ENCODE peak calls at places on chromosomes 16 and 17, in seven cellular contexts. Q, O, L, G, E, I and Y are unnamed samples.

GRCh38 chr17:61662771-61663170 is 71.8 kb upstream of the NACA2 start:
- DNase-seq in Q (no peak), O (no peak), L (no peak), G (no peak), E (no peak), I (no peak), Y (no peak)

GRCh38 chr17:19996086-19996485 is 13.1 kb upstream of the SPECC1 start:
- DNase-seq in Q (no peak), O (no peak), L (no peak), G (no peak), E (no peak), I (no peak), Y (no peak)

GRCh38 chr17:9217151-9218067 is 196.1 kb downstream of the NTN1 start:
- DNase-seq in Q (no peak), O (no peak), L (no peak), G (no peak), E (peak), I (no peak), Y (no peak)

GRCh38 chr17:32508926-32509325 is 22.1 kb downstream of the CDK5R1 start:
- DNase-seq in Q (no peak), O (no peak), L (no peak), G (no peak), E (no peak), I (no peak), Y (no peak)

GRCh38 chr17:40315678-40316570 is 6.9 kb downstream of the RARA start:
- DNase-seq in Q (no peak), O (no peak), L (no peak), G (no peak), E (no peak), I (no peak), Y (peak)

GRCh38 chr16:30896203-30896889 is at the start of gene CTF1:
- DNase-seq in Q (peak), O (no peak), L (no peak), G (peak), E (peak), I (no peak), Y (no peak)

GRCh38 chr17:50772251-50772650 is 4.9 kb upstream of the ANKRD40CL start:
- DNase-seq in Q (no peak), O (no peak), L (no peak), G (no peak), E (no peak), I (no peak), Y (no peak)

GRCh38 chr17:63833026-63833740 is 5.7 kb upstream of the FTSJ3 start:
- DNase-seq in Q (no peak), O (no peak), L (no peak), G (no peak), E (no peak), I (no peak), Y (no peak)

GRCh38 chr17:82496529-82497434 is 22.8 kb upstream of the FOXK2 start:
- DNase-seq in Q (peak), O (peak), L (peak), G (peak), E (no peak), I (peak), Y (peak)
- TF ChIP-seq POLR2A in Q (no peak), O (peak), L (peak), G (peak), E (no peak), I (peak), Y (peak)

DNA sequence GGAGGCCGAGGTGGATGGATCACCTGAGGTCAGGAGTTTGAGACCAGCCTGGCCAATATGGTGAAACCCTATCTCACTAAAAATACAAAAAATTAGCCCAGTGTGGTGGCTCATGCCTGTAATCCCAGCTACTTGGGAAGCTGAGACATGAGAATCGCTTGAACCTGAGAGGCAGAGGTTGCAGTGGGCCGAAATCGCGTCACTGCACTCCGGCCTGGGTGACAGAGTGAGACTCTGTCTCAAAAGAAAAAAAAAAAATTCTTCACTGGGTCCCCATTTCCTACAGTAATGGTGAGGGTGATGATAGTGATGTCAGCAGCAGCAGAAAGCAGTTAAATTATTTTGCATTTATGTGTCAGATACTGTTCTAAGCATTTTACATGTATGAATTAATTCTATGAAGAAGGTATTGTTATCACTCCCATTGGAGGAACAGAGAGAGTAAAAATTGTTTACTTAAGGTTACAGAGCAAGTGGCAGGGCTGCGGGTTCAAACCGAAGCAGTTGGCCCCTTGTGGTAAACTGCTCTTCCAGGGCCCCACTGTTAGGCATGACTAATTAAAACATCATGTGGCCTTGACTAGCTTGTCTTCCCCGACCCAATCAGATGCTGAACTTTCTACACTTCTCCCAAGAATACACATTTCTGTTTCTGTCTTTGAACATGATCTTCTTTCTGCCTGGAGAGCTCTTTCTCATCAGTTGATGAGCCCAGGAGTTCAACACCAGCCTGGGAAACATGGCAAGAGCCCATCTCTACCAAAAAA is 45.8 kb downstream of the STAT3 start:
- DNase-seq in Q (no peak), O (no peak), L (no peak), G (no peak), E (no peak), I (no peak), Y (peak)
- TF ChIP-seq MAX in Q (no peak), O (no peak), L (no peak), G (no peak), E (no peak), I (no peak), Y (peak)

GRCh38 chr17:21283482-21284318 is 811 bp upstream of the MAP2K3 start:
- DNase-seq in Q (peak), O (no peak), L (no peak), G (no peak), E (no peak), I (no peak), Y (peak)

GRCh38 chr17:21284319-21285163 is at the start of gene MAP2K3:
- DNase-seq in Q (peak), O (peak), L (peak), G (peak), E (peak), I (peak), Y (peak)

GRCh38 chr17:21282231-21282630 is 2.3 kb upstream of the MAP2K3 start:
- DNase-seq in Q (peak), O (peak), L (no peak), G (peak), E (no peak), I (no peak), Y (no peak)

GRCh38 chr17:21285164-21286065 is 904 bp downstream of the MAP2K3 start:
- DNase-seq in Q (no peak), O (no peak), L (no peak), G (peak), E (no peak), I (no peak), Y (peak)

DNA sequence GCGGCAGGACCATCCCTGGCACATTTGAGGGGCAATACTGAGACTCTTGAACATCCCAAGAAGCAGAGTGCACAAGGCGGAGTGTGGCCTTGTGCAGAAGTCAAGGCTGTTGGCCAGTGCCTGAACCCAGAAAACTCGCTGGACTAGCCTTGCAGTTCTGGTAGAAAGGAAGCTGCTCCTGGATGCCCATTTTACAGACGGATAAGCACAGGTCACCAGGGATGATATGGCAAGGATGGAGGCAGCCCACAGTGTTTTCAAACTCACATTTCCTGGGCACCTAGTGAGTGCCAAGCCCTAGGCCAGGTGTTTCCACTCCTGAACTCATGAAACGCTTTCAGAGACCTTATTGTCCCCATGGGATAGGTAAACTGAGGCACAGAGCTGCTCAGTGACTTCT is 1.7 kb upstream of the MAP2K3 start:
- DNase-seq in Q (no peak), O (no peak), L (no peak), G (no peak), E (no peak), I (no peak), Y (no peak)
- TF ChIP-seq POLR2A in Q (no peak), O (no peak), L (no peak), G (no peak), E (no peak), I (no peak), Y (no peak)

GRCh38 chr16:65743558-65743957 is 621.7 kb upstream of the CDH11 start:
- DNase-seq in Q (no peak), O (no peak), L (no peak), G (no peak), E (no peak), I (no peak), Y (peak)
- TF ChIP-seq MAX in Q (no peak), O (no peak), L (no peak), G (no peak), E (no peak), I (no peak), Y (no peak)

GRCh38 chr16:1546430-1546829 is 13.0 kb downstream of the TMEM204 start:
- DNase-seq in Q (no peak), O (no peak), L (no peak), G (no peak), E (no peak), I (no peak), Y (no peak)

GRCh38 chr16:1543085-1543896 is 9.8 kb downstream of the TMEM204 start:
- DNase-seq in Q (peak), O (peak), L (peak), G (peak), E (peak), I (no peak), Y (peak)

GRCh38 chr16:1542533-1542932 is 9.1 kb downstream of the TMEM204 start:
- DNase-seq in Q (no peak), O (no peak), L (no peak), G (no peak), E (no peak), I (no peak), Y (no peak)

GRCh38 chr16:1548234-1548633 is 14.8 kb downstream of the TMEM204 start:
- DNase-seq in Q (no peak), O (no peak), L (no peak), G (peak), E (no peak), I (no peak), Y (no peak)

GRCh38 chr16:1545044-1545736 is 11.7 kb downstream of the TMEM204 start:
- DNase-seq in Q (no peak), O (no peak), L (no peak), G (peak), E (peak), I (no peak), Y (no peak)
- TF ChIP-seq POLR2A in Q (no peak), O (no peak), L (no peak), G (no peak), E (no peak), I (no peak), Y (no peak)

GRCh38 chr17:30780343-30780742 is 44.1 kb downstream of the CRLF3 start:
- DNase-seq in Q (no peak), O (no peak), L (peak), G (no peak), E (no peak), I (no peak), Y (no peak)
- TF ChIP-seq MAX in Q (no peak), O (no peak), L (no peak), G (no peak), E (no peak), I (no peak), Y (no peak)

DNA sequence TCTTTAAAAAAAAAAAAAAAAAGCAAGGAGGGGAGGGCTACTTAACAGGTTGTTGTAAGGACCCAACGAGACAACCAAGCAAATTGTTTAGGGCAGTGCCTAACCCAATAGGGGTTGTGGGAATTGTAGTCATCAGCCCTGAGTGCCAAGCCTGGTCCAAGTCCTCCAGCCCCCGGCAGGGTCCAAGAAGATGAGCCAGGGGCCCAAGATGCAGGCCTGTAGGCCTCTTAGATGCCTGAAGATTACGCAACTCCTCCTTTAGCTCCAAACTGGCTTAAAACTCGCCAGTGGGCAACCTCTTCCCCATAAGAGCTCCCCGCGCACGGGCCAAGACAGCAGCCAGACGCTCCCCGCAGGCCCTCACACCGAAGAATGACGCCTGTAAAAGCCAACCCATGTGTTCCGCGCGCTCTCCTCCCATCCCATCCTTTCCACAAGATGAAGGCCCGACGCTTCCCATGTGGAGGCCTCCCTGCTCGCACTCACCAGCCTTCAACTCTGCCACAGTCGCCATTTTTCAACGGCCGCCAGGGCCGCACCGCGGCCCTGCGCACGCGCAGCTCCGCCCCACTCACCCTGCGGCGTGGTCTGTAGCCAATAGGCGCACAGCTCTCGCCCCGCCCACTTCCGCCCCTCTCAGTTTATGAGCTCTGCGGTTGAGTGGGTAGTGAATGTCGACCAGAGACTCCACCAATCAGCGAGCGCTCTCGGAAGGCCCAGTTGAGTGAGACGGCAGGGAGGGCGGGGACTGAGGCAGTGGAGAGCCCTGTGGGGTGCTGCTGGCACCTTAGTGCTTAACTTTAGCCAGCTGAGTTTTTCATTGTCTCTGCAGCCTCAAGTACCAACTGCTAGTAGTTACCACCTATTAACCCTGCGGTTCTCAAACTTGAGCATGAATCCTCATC is at the start of gene CEP20:
- DNase-seq in Q (peak), O (peak), L (peak), G (peak), E (peak), I (peak), Y (peak)
- TF ChIP-seq POLR2A in Q (no peak), O (peak), L (peak), G (peak), E (peak), I (peak), Y (peak)

DNA sequence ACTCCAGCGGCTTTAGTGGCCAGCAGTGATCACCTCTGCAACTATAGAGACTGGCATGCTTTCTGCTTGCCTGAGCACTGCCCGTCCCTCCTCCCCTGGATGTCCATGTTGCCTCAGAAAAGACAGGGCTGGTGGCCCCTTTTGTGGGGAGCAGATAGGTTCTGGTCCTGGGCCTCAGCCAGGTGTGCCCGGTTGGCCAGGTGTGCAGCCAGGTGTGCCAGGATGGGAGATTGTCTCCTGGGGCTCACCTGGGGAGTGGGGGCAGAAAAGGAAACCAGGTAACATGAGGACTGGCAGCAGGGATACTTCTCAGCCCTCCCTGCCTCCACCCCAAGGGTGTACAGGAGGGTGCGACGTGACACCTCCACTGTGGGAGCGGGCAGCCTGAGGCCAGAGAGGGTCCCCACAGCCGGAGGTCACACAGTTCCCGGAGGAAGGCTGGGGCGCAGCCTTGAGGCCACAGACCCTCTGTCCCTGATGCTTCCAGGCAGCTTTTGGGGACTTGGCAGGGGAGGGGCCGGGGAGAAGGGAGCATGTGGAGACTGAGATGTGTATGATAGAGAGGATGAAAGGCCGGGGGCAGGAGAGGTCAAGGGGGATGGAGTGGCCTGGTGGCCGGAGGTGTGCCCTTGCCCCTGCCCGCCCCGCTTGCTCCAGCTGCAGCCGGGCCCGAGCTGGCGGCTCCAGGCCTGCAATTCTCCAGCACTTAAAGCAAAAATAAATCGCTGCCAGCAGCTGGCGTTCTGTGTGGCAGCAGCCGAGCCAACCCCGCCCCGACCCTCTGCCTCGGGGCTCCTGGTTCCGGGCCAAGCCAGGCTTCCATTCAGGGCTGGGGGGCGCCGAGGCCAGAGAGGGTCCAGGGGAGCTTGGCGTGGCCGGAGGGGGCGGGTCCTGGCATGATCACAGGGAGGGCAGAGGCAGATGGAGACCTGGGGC is 6.7 kb downstream of the KCNJ12 start:
- DNase-seq in Q (no peak), O (no peak), L (no peak), G (no peak), E (no peak), I (no peak), Y (no peak)
- TF ChIP-seq MAX in Q (no peak), O (no peak), L (no peak), G (no peak), E (no peak), I (no peak), Y (no peak)

GRCh38 chr16:78377312-78377711 is 277.9 kb downstream of the WWOX start:
- DNase-seq in Q (no peak), O (no peak), L (no peak), G (no peak), E (no peak), I (no peak), Y (no peak)
- TF ChIP-seq POLR2A in Q (no peak), O (no peak), L (no peak), G (no peak), E (no peak), I (no peak), Y (no peak)

GRCh38 chr17:55283256-55283965 is 18.7 kb downstream of the HLF start:
- DNase-seq in Q (no peak), O (no peak), L (no peak), G (no peak), E (peak), I (no peak), Y (no peak)
- TF ChIP-seq MAX in Q (no peak), O (no peak), L (no peak), G (no peak), E (peak), I (no peak), Y (no peak)